ENCODE peak calls at places on chromosomes 5 and 9, in seven cellular contexts. R is SW 1271, I is tibial artery, M is substantia nigra, W is NCI-H748 treated with DMSO at 0.1 percent for 48 hours, X is pons, C is left ventricle myocardium inferior. N is an unnamed sample.

GRCh38 chr9:95839012-95839411 is 36.5 kb upstream of the ERCC6L2 start:
- DNase-seq in I (no peak), X (no peak), W (no peak), R (no peak), M (no peak), C (no peak), N (no peak)

GRCh38 chr9:137318976-137319375 is 16.9 kb upstream of the NRARP start:
- DNase-seq in R (no peak), M (no peak), W (no peak), X (no peak), C (peak), I (no peak), N (no peak)

GRCh38 chr5:171863928-171864327 is 78.3 kb downstream of the SMIM23 start:
- DNase-seq in X (no peak), M (no peak), I (no peak), C (no peak), W (no peak), R (no peak), N (no peak)

GRCh38 chr5:103469288-103470065 is 93.1 kb downstream of the NUDT12 start:
- DNase-seq in W (no peak), X (no peak), M (no peak), R (no peak), I (no peak), C (no peak), N (no peak)

GRCh38 chr9:75039804-75040203 is 11.7 kb upstream of the CARNMT1 start:
- DNase-seq in M (no peak), W (no peak), C (no peak), X (no peak), R (no peak), I (no peak), N (no peak)

GRCh38 chr9:136533775-136534157 is 12.1 kb downstream of the NOTCH1 start:
- DNase-seq in R (no peak), X (no peak), M (no peak), W (no peak), C (no peak), I (peak), N (no peak)

GRCh38 chr9:69307446-69308216 is 17.4 kb upstream of the ENTREP1 start:
- DNase-seq in I (no peak), M (no peak), X (no peak), W (no peak), C (no peak), R (no peak), N (no peak)

GRCh38 chr5:79130781-79131180 is 19.2 kb downstream of the BHMT start:
- DNase-seq in W (no peak), M (no peak), R (no peak), C (no peak), I (no peak), X (no peak), N (no peak)

GRCh38 chr5:154467655-154468354 is 10.2 kb downstream of the HAND1 start:
- DNase-seq in X (peak), M (peak), R (peak), I (peak), C (peak), W (peak), N (no peak)

GRCh38 chr5:172820046-172820767 is 13.8 kb upstream of the ERGIC1 start:
- DNase-seq in R (no peak), W (no peak), X (no peak), C (no peak), M (no peak), I (no peak), N (no peak)

GRCh38 chr5:39100851-39101396 is 26.7 kb upstream of the RICTOR start:
- DNase-seq in X (no peak), R (peak), I (no peak), M (no peak), W (no peak), C (no peak), N (no peak)

GRCh38 chr9:135479469-135480052 is at the start of gene PPP1R26:
- DNase-seq in I (no peak), W (no peak), R (peak), X (no peak), M (no peak), C (peak), N (no peak)

GRCh38 chr9:97412628-97413382 is 909 bp downstream of the TDRD7 start:
- DNase-seq in M (no peak), W (peak), R (peak), X (peak), I (peak), C (no peak), N (no peak)

GRCh38 chr9:127742435-127743088 is 7.5 kb upstream of the TOR2A start:
- DNase-seq in W (peak), C (no peak), I (no peak), R (no peak), M (no peak), X (no peak), N (no peak)

GRCh38 chr5:66582499-66582898 is 13.7 kb upstream of the MAST4 start:
- DNase-seq in M (no peak), R (no peak), X (no peak), W (peak), I (no peak), C (no peak), N (no peak)

GRCh38 chr5:122351416-122352157 is 39.5 kb downstream of the SNCAIP start:
- DNase-seq in M (no peak), W (no peak), X (no peak), R (no peak), I (no peak), C (no peak), N (no peak)

GRCh38 chr5:58156977-58157701 is 302.7 kb downstream of the PLK2 start:
- DNase-seq in W (peak), M (no peak), R (no peak), X (no peak), C (peak), I (no peak), N (no peak)

GRCh38 chr5:120818128-120818527 is 354.0 kb downstream of the PRR16 start:
- DNase-seq in M (no peak), C (no peak), I (no peak), X (no peak), W (no peak), R (no peak), N (no peak)

GRCh38 chr5:155562153-155562552 is 548.6 kb downstream of the KIF4B start:
- DNase-seq in I (no peak), W (no peak), M (no peak), C (no peak), X (no peak), R (no peak), N (no peak)

GRCh38 chr5:79794347-79794746 is 104.7 kb downstream of the CMYA5 start:
- DNase-seq in M (no peak), R (no peak), X (no peak), I (no peak), C (no peak), W (no peak), N (no peak)

GRCh38 chr9:108119530-108120113 is 630.1 kb upstream of the KLF4 start:
- DNase-seq in W (no peak), I (no peak), C (peak), M (no peak), R (no peak), X (no peak), N (no peak)